ENCODE peak calls at places on chromosomes 16 and 17, in five cellular contexts. T is NCI-H226, Z is EL, M is substantia nigra, S is hippocampal formation. E is an unnamed sample.

GRCh38 chr17:80441133-80441578 is 26.2 kb downstream of the ENDOV start:
- DNase-seq in T (peak), Z (peak), M (no peak), S (no peak), E (peak)

GRCh38 chr17:10271004-10271620 is 72.7 kb upstream of the GAS7 start:
- DNase-seq in T (peak), Z (no peak), M (no peak), S (no peak), E (no peak)

GRCh38 chr17:77391668-77392375 is 251.1 kb downstream of the SEC14L1 start:
- DNase-seq in T (peak), Z (peak), M (no peak), S (no peak), E (no peak)

GRCh38 chr16:84423416-84423837 is 55.1 kb downstream of the ATP2C2 start:
- DNase-seq in T (no peak), Z (peak), M (no peak), S (peak), E (no peak)

GRCh38 chr17:6591599-6592158 is 35.3 kb upstream of the PITPNM3 start:
- DNase-seq in T (no peak), Z (peak), M (no peak), S (no peak), E (no peak)

GRCh38 chr16:77885596-77886295 is 97.4 kb downstream of the VAT1L start:
- DNase-seq in T (no peak), Z (no peak), M (no peak), S (no peak), E (no peak)

GRCh38 chr17:33944412-33944811 is 310.7 kb upstream of the CCL2 start:
- DNase-seq in T (no peak), Z (no peak), M (no peak), S (no peak), E (no peak)

GRCh38 chr17:81852237-81852636 is 8.1 kb downstream of the P4HB start:
- DNase-seq in T (no peak), Z (no peak), M (no peak), S (no peak), E (no peak)

GRCh38 chr16:62424206-62424605 is 388.0 kb upstream of the CDH8 start:
- DNase-seq in T (no peak), Z (no peak), M (no peak), S (no peak), E (no peak)